ENCODE peak calls at places on chromosomes 6 and 20, in five cellular contexts. One of them, this sample, is unnamed.

GRCh38 chr6:142918339-142919042 is 26.5 kb downstream of the HIVEP2 start:
- DNase-seq in astrocyte of the cerebellum: no peak
- DNase-seq in fibroblast of lung: peak; percentile 19
- DNase-seq in stomach: no peak
- DNase-seq in upper lobe of left lung: no peak
- DNase-seq in this sample: no peak

GRCh38 chr6:64489760-64490159 is 854.2 kb downstream of the PHF3 start:
- DNase-seq in astrocyte of the cerebellum: no peak
- DNase-seq in fibroblast of lung: no peak
- DNase-seq in stomach: no peak
- DNase-seq in upper lobe of left lung: no peak
- DNase-seq in this sample: no peak

GRCh38 chr6:113694278-113695077 is 162.7 kb upstream of the MARCKS start:
- DNase-seq in astrocyte of the cerebellum: no peak
- DNase-seq in fibroblast of lung: peak; percentile 82
- DNase-seq in stomach: no peak
- DNase-seq in upper lobe of left lung: no peak
- DNase-seq in this sample: no peak

GRCh38 chr20:24983896-24984295 is 8.7 kb downstream of the APMAP start:
- DNase-seq in astrocyte of the cerebellum: no peak
- DNase-seq in fibroblast of lung: no peak
- DNase-seq in stomach: no peak
- DNase-seq in upper lobe of left lung: no peak
- DNase-seq in this sample: no peak

GRCh38 chr6:68710916-68711315 is 75.8 kb downstream of the ADGRB3 start:
- DNase-seq in astrocyte of the cerebellum: no peak
- DNase-seq in fibroblast of lung: no peak
- DNase-seq in stomach: no peak
- DNase-seq in upper lobe of left lung: no peak
- DNase-seq in this sample: no peak

GRCh38 chr6:82246802-82247633 is 526 bp downstream of the IBTK start:
- DNase-seq in astrocyte of the cerebellum: no peak
- DNase-seq in fibroblast of lung: peak; percentile 55
- DNase-seq in stomach: peak; percentile 41
- DNase-seq in upper lobe of left lung: peak; percentile 93
- DNase-seq in this sample: no peak

GRCh38 chr20:50234288-50234687 is 43.7 kb downstream of the CEBPB start:
- DNase-seq in astrocyte of the cerebellum: no peak
- DNase-seq in fibroblast of lung: no peak
- DNase-seq in stomach: no peak
- DNase-seq in upper lobe of left lung: no peak
- DNase-seq in this sample: no peak

GRCh38 chr20:43409041-43409913 is 48.4 kb upstream of the SRSF6 start:
- DNase-seq in astrocyte of the cerebellum: peak; percentile 3
- DNase-seq in fibroblast of lung: peak; percentile 17
- DNase-seq in stomach: no peak
- DNase-seq in upper lobe of left lung: no peak
- DNase-seq in this sample: no peak

GRCh38 chr6:15483060-15483459 is 179.8 kb downstream of the DTNBP1 start:
- DNase-seq in astrocyte of the cerebellum: no peak
- DNase-seq in fibroblast of lung: no peak
- DNase-seq in stomach: no peak
- DNase-seq in upper lobe of left lung: no peak
- DNase-seq in this sample: no peak

GRCh38 chr20:59291740-59292139 is 8.7 kb upstream of the EDN3 start:
- DNase-seq in astrocyte of the cerebellum: no peak
- DNase-seq in fibroblast of lung: no peak
- DNase-seq in stomach: no peak
- DNase-seq in upper lobe of left lung: no peak
- DNase-seq in this sample: no peak

GRCh38 chr20:21315138-21315537 is 12.0 kb downstream of the XRN2 start:
- DNase-seq in astrocyte of the cerebellum: peak; percentile 49
- DNase-seq in fibroblast of lung: peak; percentile 94
- DNase-seq in stomach: no peak
- DNase-seq in upper lobe of left lung: no peak
- DNase-seq in this sample: no peak

GRCh38 chr6:170031096-170031471 is 259.8 kb downstream of the DLL1 start:
- DNase-seq in astrocyte of the cerebellum: no peak
- DNase-seq in fibroblast of lung: no peak
- DNase-seq in stomach: peak; percentile 85
- DNase-seq in upper lobe of left lung: peak; percentile 59
- DNase-seq in this sample: peak; percentile 11

GRCh38 chr6:4383910-4384637 is 248.7 kb upstream of the ECI2 start:
- DNase-seq in astrocyte of the cerebellum: no peak
- DNase-seq in fibroblast of lung: no peak
- DNase-seq in stomach: no peak
- DNase-seq in upper lobe of left lung: no peak
- DNase-seq in this sample: no peak

GRCh38 chr20:14677455-14677854 is 340.0 kb upstream of the FLRT3 start:
- DNase-seq in astrocyte of the cerebellum: no peak
- DNase-seq in fibroblast of lung: no peak
- DNase-seq in stomach: no peak
- DNase-seq in upper lobe of left lung: no peak
- DNase-seq in this sample: no peak

GRCh38 chr20:62255976-62256375 is 17.7 kb downstream of the OSBPL2 start:
- DNase-seq in astrocyte of the cerebellum: no peak
- DNase-seq in fibroblast of lung: no peak
- DNase-seq in stomach: no peak
- DNase-seq in upper lobe of left lung: no peak
- DNase-seq in this sample: no peak

GRCh38 chr20:55676097-55676496 is 329.2 kb downstream of the CBLN4 start:
- DNase-seq in astrocyte of the cerebellum: no peak
- DNase-seq in fibroblast of lung: no peak
- DNase-seq in stomach: no peak
- DNase-seq in upper lobe of left lung: no peak
- DNase-seq in this sample: no peak

GRCh38 chr20:58129736-58130135 is 98.7 kb downstream of the ANKRD60 start:
- DNase-seq in astrocyte of the cerebellum: no peak
- DNase-seq in fibroblast of lung: no peak
- DNase-seq in stomach: no peak
- DNase-seq in upper lobe of left lung: peak; percentile 50
- DNase-seq in this sample: no peak

GRCh38 chr6:79943133-79943532 is 4.2 kb downstream of the ELOVL4 start:
- DNase-seq in astrocyte of the cerebellum: no peak
- DNase-seq in fibroblast of lung: no peak
- DNase-seq in stomach: no peak
- DNase-seq in upper lobe of left lung: no peak
- DNase-seq in this sample: no peak

GRCh38 chr6:143002686-143003085 is 57.7 kb upstream of the HIVEP2 start:
- DNase-seq in astrocyte of the cerebellum: no peak
- DNase-seq in fibroblast of lung: no peak
- DNase-seq in stomach: no peak
- DNase-seq in upper lobe of left lung: no peak
- DNase-seq in this sample: no peak

GRCh38 chr6:151284431-151285060 is 44.8 kb downstream of the AKAP12 start:
- DNase-seq in astrocyte of the cerebellum: no peak
- DNase-seq in fibroblast of lung: no peak
- DNase-seq in stomach: no peak
- DNase-seq in upper lobe of left lung: no peak
- DNase-seq in this sample: no peak

DNA sequence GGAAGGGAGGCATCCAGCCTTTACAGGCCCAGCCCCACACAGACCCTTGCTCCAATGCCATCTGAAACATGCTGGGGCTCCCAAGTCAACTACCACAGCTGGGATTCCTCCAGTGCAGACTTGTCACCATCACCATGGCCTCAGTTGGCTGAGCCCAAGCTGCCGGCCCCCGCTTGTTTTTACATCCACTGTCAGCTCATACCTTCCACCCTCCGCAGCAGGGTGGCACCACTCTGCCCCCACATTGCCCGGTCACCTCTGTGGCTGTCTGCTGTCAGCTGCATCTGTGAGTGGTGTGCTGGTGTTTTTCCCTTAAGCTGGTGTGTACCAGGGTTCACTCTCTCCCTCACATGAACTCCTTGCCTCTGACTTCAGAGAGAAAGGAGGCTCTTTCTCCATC is 26.0 kb downstream of the GFOD1 start:
- DNase-seq in astrocyte of the cerebellum: no peak
- DNase-seq in fibroblast of lung: no peak
- DNase-seq in stomach: no peak
- DNase-seq in upper lobe of left lung: no peak
- DNase-seq in this sample: no peak
- TF ChIP-seq CTCF in astrocyte of the cerebellum: no peak
- TF ChIP-seq CTCF in fibroblast of lung: no peak
- TF ChIP-seq CTCF in stomach: no peak
- TF ChIP-seq CTCF in upper lobe of left lung: no peak
- TF ChIP-seq CTCF in this sample: no peak

GRCh38 chr6:164039954-164040375 is 625.4 kb downstream of the QKI start:
- DNase-seq in astrocyte of the cerebellum: no peak
- DNase-seq in fibroblast of lung: no peak
- DNase-seq in stomach: peak; percentile 45
- DNase-seq in upper lobe of left lung: peak; percentile 82
- DNase-seq in this sample: no peak
- TF ChIP-seq CTCF in astrocyte of the cerebellum: no peak
- TF ChIP-seq CTCF in fibroblast of lung: no peak
- TF ChIP-seq CTCF in stomach: no peak
- TF ChIP-seq CTCF in upper lobe of left lung: no peak
- TF ChIP-seq CTCF in this sample: no peak

DNA sequence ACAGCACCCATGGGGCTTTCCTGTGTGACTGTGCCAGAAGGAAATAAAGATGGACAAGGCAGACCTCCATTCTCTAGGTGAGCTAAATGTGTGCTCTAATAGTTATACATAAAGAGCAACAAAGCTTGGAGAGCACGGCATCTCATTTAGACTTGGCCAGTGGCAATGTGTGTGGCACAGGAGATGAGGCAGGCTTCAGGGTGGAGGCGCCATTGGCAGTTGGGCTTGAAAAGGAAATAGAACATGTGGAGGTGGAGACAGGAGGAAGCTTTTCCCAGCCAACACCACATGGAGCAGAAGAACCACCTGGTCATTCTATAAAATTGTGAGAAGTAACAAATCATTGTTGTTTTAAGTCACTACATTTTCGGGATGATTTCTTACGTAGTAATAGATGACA is 3.6 kb upstream of the RALY start:
- DNase-seq in astrocyte of the cerebellum: no peak
- DNase-seq in fibroblast of lung: no peak
- DNase-seq in stomach: no peak
- DNase-seq in upper lobe of left lung: no peak
- DNase-seq in this sample: no peak
- TF ChIP-seq CTCF in astrocyte of the cerebellum: no peak
- TF ChIP-seq CTCF in fibroblast of lung: no peak
- TF ChIP-seq CTCF in stomach: no peak
- TF ChIP-seq CTCF in upper lobe of left lung: no peak
- TF ChIP-seq CTCF in this sample: no peak

GRCh38 chr20:18019068-18019467 is 38.6 kb downstream of the OVOL2 start:
- DNase-seq in astrocyte of the cerebellum: no peak
- DNase-seq in fibroblast of lung: no peak
- DNase-seq in stomach: no peak
- DNase-seq in upper lobe of left lung: no peak
- DNase-seq in this sample: no peak
- TF ChIP-seq CTCF in astrocyte of the cerebellum: peak; percentile 23
- TF ChIP-seq CTCF in fibroblast of lung: peak; percentile 32
- TF ChIP-seq CTCF in stomach: peak; percentile 11
- TF ChIP-seq CTCF in upper lobe of left lung: no peak
- TF ChIP-seq CTCF in this sample: peak; percentile 34

GRCh38 chr6:132130530-132131298 is 179.5 kb upstream of the CCN2 start:
- DNase-seq in astrocyte of the cerebellum: peak; percentile 56
- DNase-seq in fibroblast of lung: peak; percentile 82
- DNase-seq in stomach: no peak
- DNase-seq in upper lobe of left lung: no peak
- DNase-seq in this sample: no peak
- TF ChIP-seq CTCF in astrocyte of the cerebellum: no peak
- TF ChIP-seq CTCF in fibroblast of lung: no peak
- TF ChIP-seq CTCF in stomach: no peak
- TF ChIP-seq CTCF in upper lobe of left lung: no peak
- TF ChIP-seq CTCF in this sample: no peak

This sample was measured in natural killer cell.